ENCODE peak calls at places on chromosomes 12 and 14, in five cellular contexts. A is effector memory CD4-positive, alpha-beta T cell; H is ascending aorta; Z is pancreas; Y is spleen. R is an unnamed sample.
A peak's percentile ranks its signal among the peaks of the same experiment; 100 is the strongest.

GRCh38 chr12:9741726-9742125 is 8.8 kb upstream of the CLECL1 start:
- DNase-seq in A (peak; percentile 74), H (no peak), Z (no peak), Y (peak; percentile 80), R (peak; percentile 75)

GRCh38 chr12:20300457-20300856 is 67.9 kb upstream of the PDE3A start:
- DNase-seq in A (no peak), H (no peak), Z (no peak), Y (no peak), R (no peak)

GRCh38 chr14:103910262-103910935 is 17.9 kb upstream of the TDRD9 start:
- DNase-seq in A (peak; percentile 48), H (peak; percentile 36), Z (peak; percentile 88), Y (peak; percentile 89), R (peak; percentile 76)

GRCh38 chr12:14473707-14474287 is 93.9 kb downstream of the PLBD1 start:
- DNase-seq in A (no peak), H (no peak), Z (no peak), Y (no peak), R (no peak)

GRCh38 chr14:38297681-38298080 is 41.8 kb upstream of the CLEC14A start:
- DNase-seq in A (no peak), H (no peak), Z (no peak), Y (no peak), R (no peak)

GRCh38 chr12:15527201-15527782 is 205.0 kb downstream of the PTPRO start:
- DNase-seq in A (no peak), H (no peak), Z (no peak), Y (no peak), R (no peak)

GRCh38 chr14:90693413-90693812 is 122.8 kb downstream of the TTC7B start:
- DNase-seq in A (no peak), H (no peak), Z (no peak), Y (no peak), R (no peak)

GRCh38 chr12:111758120-111758561 is 8.6 kb upstream of the ALDH2 start:
- DNase-seq in A (no peak), H (no peak), Z (peak; percentile 76), Y (no peak), R (no peak)

GRCh38 chr14:39324097-39324496 is 90.4 kb downstream of the MIA2 start:
- DNase-seq in A (no peak), H (no peak), Z (no peak), Y (no peak), R (no peak)

GRCh38 chr12:101785671-101786070 is 45.1 kb downstream of the GNPTAB start:
- DNase-seq in A (no peak), H (no peak), Z (no peak), Y (no peak), R (no peak)

GRCh38 chr12:106871477-106871876 is 84.2 kb upstream of the TMEM263 start:
- DNase-seq in A (no peak), H (no peak), Z (no peak), Y (no peak), R (no peak)

GRCh38 chr12:68621092-68622081 is 10.7 kb downstream of the RAP1B start:
- DNase-seq in A (no peak), H (no peak), Z (no peak), Y (no peak), R (no peak)
- H3K4me3 ChIP-seq in A (no peak overlapping the region), H (no peak overlapping the region), Z (no peak overlapping the region), Y (no peak overlapping the region), R (no peak overlapping the region)

GRCh38 chr14:21534576-21534975 is 8.4 kb upstream of the SALL2 start:
- DNase-seq in A (no peak), H (no peak), Z (no peak), Y (no peak), R (no peak)
- H3K4me3 ChIP-seq in A (no peak overlapping the region), H (no peak overlapping the region), Z (no peak overlapping the region), Y (no peak overlapping the region), R (no peak overlapping the region)

GRCh38 chr14:88554458-88555286 is at the start of gene PTPN21:
- DNase-seq in A (no peak), H (no peak), Z (peak; percentile 76), Y (peak; percentile 82), R (no peak)

GRCh38 chr14:88551094-88551870 is 3.5 kb downstream of the PTPN21 start:
- DNase-seq in A (no peak), H (peak; percentile 19), Z (peak; percentile 77), Y (peak; percentile 86), R (no peak)

GRCh38 chr14:88551936-88552565 is 2.8 kb downstream of the PTPN21 start:
- DNase-seq in A (no peak), H (no peak), Z (peak; percentile 30), Y (no peak), R (no peak)

GRCh38 chr14:88553886-88554457 is 835 bp downstream of the PTPN21 start:
- DNase-seq in A (no peak), H (no peak), Z (no peak), Y (no peak), R (no peak)

DNA sequence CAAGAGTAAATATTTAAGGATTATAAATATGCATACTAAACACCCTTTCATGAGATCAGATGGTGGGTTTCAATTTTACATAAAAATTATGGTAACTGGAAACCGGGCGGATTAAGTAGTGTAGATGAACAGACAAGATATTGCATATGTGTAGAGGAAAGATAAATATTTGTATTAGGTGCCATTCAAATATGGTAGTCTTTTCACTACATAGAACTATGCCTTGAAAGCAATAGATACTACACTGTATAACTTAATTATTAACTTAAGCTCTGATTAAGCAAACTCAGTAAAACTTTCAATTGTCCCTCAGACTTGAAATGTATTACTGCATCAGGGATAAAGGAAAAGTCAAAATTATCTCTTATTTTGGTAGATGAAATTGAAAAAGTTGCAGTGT is 1.9 kb downstream of the PTPN21 start:
- DNase-seq in A (no peak), H (no peak), Z (no peak), Y (no peak), R (no peak)
- H3K4me3 ChIP-seq in A (no peak overlapping the region), H (no peak overlapping the region), Z (no peak overlapping the region), Y (no peak overlapping the region), R (no peak overlapping the region)

GRCh38 chr14:95710106-95710505 is 3.8 kb downstream of the TCL1A start:
- DNase-seq in A (no peak), H (no peak), Z (no peak), Y (peak; percentile 66), R (no peak)
- H3K4me3 ChIP-seq in A (no peak overlapping the region), H (no peak overlapping the region), Z (no peak overlapping the region), Y (no peak overlapping the region), R (no peak overlapping the region)

GRCh38 chr12:94874086-94874985 is 129.2 kb downstream of the NDUFA12 start:
- DNase-seq in A (no peak), H (no peak), Z (no peak), Y (no peak), R (no peak)

GRCh38 chr12:94874986-94875312 is 128.5 kb downstream of the NDUFA12 start:
- DNase-seq in A (no peak), H (no peak), Z (no peak), Y (no peak), R (no peak)

GRCh38 chr12:94873368-94874085 is 130.0 kb downstream of the NDUFA12 start:
- DNase-seq in A (no peak), H (no peak), Z (no peak), Y (peak; percentile 76), R (no peak)

GRCh38 chr12:94872007-94872653 is 131.4 kb downstream of the NDUFA12 start:
- DNase-seq in A (no peak), H (no peak), Z (peak; percentile 30), Y (no peak), R (no peak)

DNA sequence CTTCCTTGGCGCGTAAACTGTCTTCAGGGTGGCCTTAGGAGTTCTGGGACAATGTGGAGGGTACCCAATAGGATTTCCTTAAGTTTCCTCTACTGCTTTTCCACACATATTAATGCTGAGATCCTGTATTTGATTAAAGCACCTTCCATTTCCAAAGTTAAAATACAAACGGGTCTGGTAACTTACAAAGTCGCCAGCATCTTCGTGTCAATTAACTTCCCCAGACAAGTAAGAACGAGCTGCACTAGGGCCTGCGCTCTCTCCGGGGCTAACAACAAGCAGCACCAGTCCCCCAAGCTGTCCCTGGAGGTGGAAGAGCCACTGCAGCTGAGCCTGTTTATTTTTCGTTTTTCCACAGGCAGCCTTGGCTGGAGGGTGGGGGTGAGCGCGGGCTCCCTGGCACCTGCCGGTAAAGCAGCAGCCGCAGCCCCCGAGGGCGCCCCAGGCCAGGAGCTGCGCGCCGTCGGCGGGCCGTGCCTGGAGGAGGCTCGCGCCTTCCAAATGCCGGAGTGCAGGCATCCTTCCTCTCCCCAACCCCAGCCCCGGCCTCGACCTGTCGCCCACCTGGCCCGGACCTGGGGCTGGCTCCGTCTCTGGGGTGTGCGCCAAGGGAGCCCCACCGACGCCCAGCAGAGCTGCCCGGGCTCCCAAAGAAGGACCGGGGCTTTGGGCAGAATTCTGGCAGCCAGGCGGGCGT is 130.7 kb downstream of the NDUFA12 start:
- DNase-seq in A (no peak), H (no peak), Z (no peak), Y (peak; percentile 76), R (no peak)
- H3K4me3 ChIP-seq in A (no peak overlapping the region), H (peak overlapping the region; percentile 65), Z (no peak overlapping the region), Y (peak overlapping the region; percentile 47), R (no peak overlapping the region)

GRCh38 chr12:70646850-70647249 is 9.6 kb upstream of the PTPRB start:
- DNase-seq in A (no peak), H (no peak), Z (no peak), Y (no peak), R (no peak)

GRCh38 chr12:70645494-70646317 is 8.5 kb upstream of the PTPRB start:
- DNase-seq in A (no peak), H (no peak), Z (peak; percentile 25), Y (peak; percentile 82), R (no peak)

GRCh38 chr12:70648191-70648590 is 11.0 kb upstream of the PTPRB start:
- DNase-seq in A (no peak), H (no peak), Z (no peak), Y (no peak), R (no peak)

GRCh38 chr12:70652451-70652850 is 15.2 kb upstream of the PTPRB start:
- DNase-seq in A (no peak), H (no peak), Z (no peak), Y (no peak), R (no peak)

DNA sequence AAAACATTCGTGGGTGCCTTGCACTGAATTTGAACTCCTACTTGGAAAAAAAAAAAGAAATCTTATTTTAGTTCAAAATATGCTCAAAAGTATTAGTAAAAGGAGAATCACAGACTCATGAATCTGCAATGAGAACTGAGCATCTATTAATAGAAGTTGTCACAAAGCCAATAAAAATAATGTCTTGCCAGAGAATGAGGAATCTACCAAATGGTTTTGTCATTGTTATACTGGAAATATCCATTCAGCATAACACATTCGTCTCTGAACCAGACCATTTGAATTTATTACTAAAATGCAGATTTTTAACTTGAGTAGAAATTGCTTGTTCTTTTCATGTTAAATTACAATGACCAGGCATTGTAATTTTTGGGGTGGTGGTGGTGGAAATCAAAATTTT is 11.6 kb upstream of the PTPRB start:
- DNase-seq in A (no peak), H (no peak), Z (no peak), Y (no peak), R (no peak)
- H3K4me3 ChIP-seq in A (no peak overlapping the region), H (no peak overlapping the region), Z (no peak overlapping the region), Y (no peak overlapping the region), R (no peak overlapping the region)

GRCh38 chr14:69208665-69209064 is 17.4 kb downstream of the EXD2 start:
- DNase-seq in A (no peak), H (no peak), Z (no peak), Y (no peak), R (no peak)
- H3K4me3 ChIP-seq in A (no peak overlapping the region), H (no peak overlapping the region), Z (no peak overlapping the region), Y (no peak overlapping the region), R (no peak overlapping the region)